ENCODE peak calls at places on chromosome 20, in eight cellular contexts. N is bronchial epithelial cell, Z is astrocyte, G is spleen, E is adrenal gland, W is transverse colon, A is heart right ventricle, F is body of pancreas. Q is an unnamed sample. For H3K27me3, the result is how much of the 10 kb centered on the place peaks cover.

GRCh38 chr20:51532577-51533191 is 9.8 kb downstream of the NFATC2 start:
- DNase-seq in F (no peak), G (peak), E (peak), Z (peak), A (peak), W (peak), N (no peak), Q (no peak)

GRCh38 chr20:60977896-60978295 is 274.2 kb upstream of the CDH4 start:
- DNase-seq in E (no peak), F (no peak), G (no peak), Z (no peak), N (no peak), A (no peak), W (no peak), Q (no peak)

GRCh38 chr20:61391812-61392520 is 139.9 kb downstream of the CDH4 start:
- DNase-seq in Z (no peak), A (no peak), E (no peak), N (peak), F (no peak), G (no peak), W (no peak), Q (no peak)

GRCh38 chr20:1946442-1946761 is 47.5 kb downstream of the PDYN start:
- DNase-seq in N (no peak), A (no peak), E (peak), F (no peak), Z (no peak), W (no peak), G (no peak), Q (no peak)

GRCh38 chr20:21901470-21902275 is 196.2 kb downstream of the PAX1 start:
- DNase-seq in Z (no peak), E (peak), G (no peak), N (no peak), F (peak), A (peak), W (peak), Q (no peak)

GRCh38 chr20:31915491-31916280 is 36.2 kb downstream of the PDRG1 start:
- DNase-seq in N (no peak), A (no peak), Z (no peak), G (no peak), F (no peak), W (no peak), E (no peak), Q (no peak)

GRCh38 chr20:8534368-8534767 is 402.3 kb downstream of the PLCB1 start:
- DNase-seq in Z (no peak), G (no peak), A (no peak), N (no peak), W (no peak), E (no peak), F (no peak), Q (no peak)

GRCh38 chr20:24675651-24676352 is 206.4 kb downstream of the SYNDIG1 start:
- DNase-seq in G (peak), A (no peak), W (no peak), F (no peak), E (no peak), Z (no peak), N (no peak), Q (no peak)

GRCh38 chr20:5127859-5128409 is 1.1 kb downstream of the CDS2 start:
- DNase-seq in F (no peak), N (no peak), W (no peak), G (no peak), E (no peak), Z (no peak), A (no peak), Q (no peak)

GRCh38 chr20:55166063-55166462 is 690.7 kb downstream of the DOK5 start:
- DNase-seq in W (no peak), A (no peak), E (no peak), N (no peak), Z (no peak), G (no peak), F (no peak), Q (no peak)

GRCh38 chr20:63053430-63054102 is 46.8 kb upstream of the BHLHE23 start:
- DNase-seq in G (peak), F (peak), W (no peak), E (no peak), N (no peak), Z (no peak), A (no peak), Q (no peak)

GRCh38 chr20:17023811-17024210 is 203.0 kb upstream of the PCSK2 start:
- DNase-seq in N (no peak), A (no peak), W (no peak), Z (peak), F (peak), E (no peak), G (no peak), Q (no peak)

GRCh38 chr20:5602346-5602745 is 147.9 kb upstream of the SHLD1 start:
- DNase-seq in E (no peak), G (no peak), F (no peak), W (no peak), Z (peak), N (no peak), A (no peak), Q (no peak)

GRCh38 chr20:8740265-8740664 is 328.6 kb upstream of the PLCB4 start:
- DNase-seq in W (no peak), F (no peak), E (no peak), G (no peak), N (no peak), Z (no peak), A (no peak), Q (no peak)

GRCh38 chr20:61744691-61745396 is 320.8 kb downstream of the TAF4 start:
- DNase-seq in Z (peak), W (no peak), E (no peak), G (peak), A (no peak), F (no peak), N (peak), Q (peak)

GRCh38 chr20:8367679-8368078 is 235.6 kb downstream of the PLCB1 start:
- DNase-seq in G (no peak), N (no peak), W (no peak), F (no peak), E (no peak), A (no peak), Z (no peak), Q (no peak)

GRCh38 chr20:24097051-24097450 is 108.5 kb upstream of the GGTLC1 start:
- DNase-seq in W (no peak), Z (no peak), F (no peak), A (no peak), G (no peak), E (no peak), N (no peak), Q (no peak)

DNA sequence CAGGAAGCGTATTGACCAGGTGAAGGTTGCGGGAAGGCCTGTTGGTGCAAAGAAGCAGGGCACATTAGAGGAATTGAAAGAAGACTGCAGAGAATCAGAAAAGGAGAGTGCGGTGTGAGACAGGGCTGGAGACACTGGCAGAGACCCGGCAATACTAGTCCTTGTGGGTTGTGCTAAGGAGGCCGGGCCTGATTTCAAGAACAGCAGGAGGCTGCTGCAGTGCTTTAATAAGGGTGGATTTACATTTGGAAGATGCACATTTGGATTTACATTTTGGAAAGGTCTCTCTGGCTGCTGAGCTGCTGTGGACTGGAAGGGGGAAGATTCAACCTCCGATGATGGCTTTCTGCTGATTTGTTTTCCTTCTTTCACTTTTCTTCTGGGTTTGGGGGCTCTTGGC is 167.8 kb downstream of the SLC24A3 start:
- DNase-seq in F (no peak), A (no peak), Z (no peak), G (no peak), E (no peak), W (no peak), N (no peak), Q (no peak)
- H3K27me3 ChIP-seq in F (under half), A (under half), Z (under half), G (under half), E (under half), W (under half), N (under half), Q (under half)

DNA sequence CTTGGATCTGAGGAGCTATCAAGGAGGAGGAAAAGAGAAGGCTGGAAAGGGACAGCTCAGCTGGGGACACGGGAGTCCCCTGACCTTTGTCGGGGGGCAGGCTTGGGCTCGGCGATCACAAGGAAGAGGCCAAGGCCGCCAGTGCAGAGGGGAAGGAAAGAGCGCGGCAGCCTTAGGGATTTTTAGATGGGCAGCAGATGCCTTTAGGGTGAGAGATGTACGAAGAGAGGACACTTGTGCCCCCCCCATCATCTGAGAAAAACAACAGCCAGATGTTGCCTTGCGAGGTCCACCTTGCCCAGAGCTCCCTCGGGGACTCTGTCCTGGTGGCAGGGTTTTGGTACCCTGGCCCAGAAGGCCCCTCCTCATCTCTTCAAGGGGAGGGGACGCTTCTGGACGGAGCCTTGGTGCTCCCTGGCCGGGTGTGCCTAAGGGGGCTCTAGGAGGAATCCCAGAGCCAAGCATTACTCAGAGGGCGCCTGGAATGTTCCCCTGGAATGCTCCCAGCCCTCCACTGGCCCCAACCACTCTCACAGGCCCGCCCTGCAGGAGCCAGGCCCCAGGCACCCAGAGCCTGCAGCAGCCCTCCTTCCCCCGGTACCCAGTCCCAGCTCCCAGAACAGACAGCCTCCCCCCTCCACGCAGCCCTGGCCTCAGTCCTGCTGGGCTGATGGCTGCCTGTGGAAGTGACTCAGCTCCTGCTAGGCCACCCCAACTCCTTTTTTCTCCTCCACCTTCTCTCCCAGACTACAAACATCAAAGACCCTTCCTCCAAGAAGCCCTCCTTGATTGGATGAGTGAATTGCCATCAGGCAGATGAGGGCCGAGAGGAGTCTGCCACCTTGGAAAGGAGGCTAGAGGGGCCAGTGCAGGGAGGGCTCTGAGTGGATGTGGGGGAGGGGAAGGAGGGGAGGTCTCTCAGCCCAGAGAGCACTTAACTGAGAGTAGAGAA is 1.8 kb downstream of the ADAM33 start:
- DNase-seq in N (no peak), W (peak), G (no peak), F (peak), Z (peak), E (no peak), A (peak), Q (no peak)
- H3K4me3 ChIP-seq in N (no peak), W (peak), G (no peak), F (no peak), Z (no peak), E (no peak), A (peak), Q (no peak)

GRCh38 chr20:49674383-49675352 is 39.0 kb downstream of the B4GALT5 start:
- DNase-seq in G (no peak), W (peak), A (no peak), F (peak), E (no peak), N (peak), Z (peak), Q (peak)
- TF ChIP-seq CTCF in G (no peak), W (peak), A (no peak), F (peak), E (peak), N (peak), Z (no peak), Q (peak)

GRCh38 chr20:44159711-44160110 is 27.3 kb downstream of the JPH2 start:
- DNase-seq in G (no peak), E (no peak), A (no peak), N (no peak), F (no peak), Z (no peak), W (no peak), Q (no peak)
- H3K27me3 ChIP-seq in G (under half), E (under half), A (under half), N (under half), F (under half), Z (under half), W (under half), Q (under half)

GRCh38 chr20:33680681-33681080 is 5.5 kb downstream of the E2F1 start:
- DNase-seq in N (no peak), Z (peak), A (no peak), F (no peak), E (no peak), W (no peak), G (no peak), Q (no peak)

GRCh38 chr20:33684533-33685327 is 1.5 kb downstream of the E2F1 start:
- DNase-seq in E (no peak), Z (no peak), W (no peak), F (no peak), G (no peak), A (no peak), N (no peak), Q (no peak)

GRCh38 chr20:33679758-33680485 is 5.7 kb upstream of the NECAB3 start:
- DNase-seq in E (no peak), W (no peak), A (no peak), Z (no peak), N (no peak), G (peak), F (no peak), Q (no peak)

GRCh38 chr20:33681288-33681687 is 4.9 kb downstream of the E2F1 start:
- DNase-seq in E (no peak), W (no peak), F (no peak), N (no peak), A (no peak), Z (no peak), G (no peak), Q (no peak)

GRCh38 chr20:33681728-33682353 is 4.3 kb downstream of the E2F1 start:
- DNase-seq in F (no peak), A (no peak), E (no peak), N (no peak), Z (no peak), W (no peak), G (no peak), Q (no peak)
- H3K4me3 ChIP-seq in F (no peak), A (no peak), E (no peak), N (no peak), Z (no peak), W (no peak), G (no peak), Q (no peak)

DNA sequence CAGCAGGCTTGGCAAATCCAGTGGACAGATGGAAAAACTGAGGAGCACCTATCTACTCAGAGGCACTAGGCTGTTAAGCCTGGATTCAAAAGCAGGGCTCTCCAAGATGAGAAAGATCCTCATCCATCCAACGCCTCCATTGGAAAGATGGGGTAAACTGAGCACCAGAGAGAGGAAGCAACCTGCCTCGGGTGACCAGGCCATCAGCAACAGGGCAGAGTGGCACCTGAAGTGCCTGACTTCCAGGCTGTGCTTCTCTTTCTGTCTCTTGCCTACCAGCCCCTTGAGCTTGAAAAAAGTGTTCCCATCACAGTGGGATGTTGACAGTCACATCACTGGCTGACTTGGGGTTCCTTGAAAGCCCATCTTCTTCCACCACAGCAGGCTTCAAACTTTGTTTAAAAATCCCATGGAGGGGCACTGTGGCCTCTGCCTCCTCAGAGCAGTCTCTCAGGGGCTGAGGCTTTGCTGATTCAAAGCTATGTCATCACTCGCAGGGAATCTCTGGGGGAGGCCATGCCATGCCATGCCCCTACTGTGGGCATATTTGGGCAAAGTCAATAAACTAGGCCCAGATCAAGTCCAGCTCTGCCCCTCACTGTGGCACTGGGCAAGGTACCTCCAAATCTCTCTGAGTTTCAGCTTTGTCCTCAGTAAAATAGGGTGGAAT is 44.8 kb upstream of the TGM2 start:
- DNase-seq in E (no peak), F (no peak), G (no peak), W (no peak), A (no peak), Z (no peak), N (peak), Q (no peak)
- TF ChIP-seq CTCF in E (no peak), F (no peak), G (no peak), W (no peak), A (no peak), Z (no peak), N (no peak), Q (no peak)

DNA sequence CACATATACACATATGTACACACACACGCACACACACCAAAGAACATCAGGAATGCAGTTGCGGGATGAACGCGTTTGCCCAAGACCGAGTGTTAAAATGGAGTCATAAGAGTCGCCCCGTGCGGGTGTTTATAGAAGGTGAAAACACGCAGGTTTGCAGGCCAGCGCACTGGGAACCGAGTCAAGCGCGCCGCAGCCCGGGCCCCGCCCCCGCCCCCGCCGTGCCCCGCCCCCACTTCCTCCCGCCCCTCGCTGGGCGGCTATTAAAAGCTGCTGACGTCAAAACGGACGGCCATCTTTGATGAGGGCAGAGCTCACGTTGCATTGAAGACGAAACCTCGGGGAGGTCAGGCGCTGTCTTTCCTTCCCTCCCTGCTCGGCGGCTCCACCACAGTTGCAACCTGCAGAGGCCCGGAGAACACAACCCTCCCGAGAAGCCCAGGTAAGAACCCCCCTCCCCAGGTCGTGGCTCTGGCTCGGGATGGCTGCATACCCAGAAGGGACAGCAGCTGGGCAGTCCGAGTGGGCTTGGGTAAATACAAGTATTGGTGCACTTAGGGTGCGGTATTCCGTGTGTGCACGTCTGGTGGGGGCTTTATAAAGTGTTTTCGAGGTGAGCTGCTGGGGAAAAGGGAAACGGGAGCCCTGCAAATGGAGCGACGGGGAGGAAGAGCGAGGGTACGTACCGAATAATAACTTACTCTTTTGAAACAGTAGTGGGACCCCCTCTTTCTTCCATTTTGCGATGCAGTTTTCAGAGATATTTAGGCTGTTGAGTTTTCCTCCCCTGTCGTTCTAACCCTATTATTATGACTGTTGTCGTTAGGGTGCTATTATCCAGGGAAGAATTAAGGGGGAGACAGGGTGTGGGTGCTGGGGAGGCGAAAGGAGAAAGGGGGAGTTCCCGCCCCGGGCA is at the start of gene SNAP25:
- DNase-seq in F (peak), G (no peak), A (no peak), W (peak), N (peak), Z (peak), E (peak), Q (peak)
- H3K27me3 ChIP-seq in F (under half), G (under half), A (half or more), W (half or more), N (under half), Z (under half), E (under half), Q (under half)

Q was measured in kidney epithelial cell.